ENCODE peak calls at places on chromosomes 2 and 18, in seven cellular contexts. X, U, D, C, W, V and Q are unnamed samples.

GRCh38 chr2:177641321-177641720 is 248.7 kb downstream of the AGPS start:
- DNase-seq in X (no peak), U (no peak), D (no peak), C (no peak), W (no peak), V (no peak), Q (no peak)

GRCh38 chr2:216082805-216083204 is 1.1 kb downstream of the TMEM169 start:
- DNase-seq in X (peak), U (no peak), D (peak), C (no peak), W (no peak), V (peak), Q (peak)

GRCh38 chr18:58235001-58235436 is 191.0 kb downstream of the NEDD4L start:
- DNase-seq in X (no peak), U (no peak), D (no peak), C (no peak), W (no peak), V (no peak), Q (no peak)

GRCh38 chr18:47997338-47997780 is 66.9 kb upstream of the SMAD2 start:
- DNase-seq in X (peak), U (no peak), D (no peak), C (no peak), W (no peak), V (peak), Q (peak)

GRCh38 chr2:199302851-199303250 is 154.9 kb downstream of the SATB2 start:
- DNase-seq in X (peak), U (no peak), D (no peak), C (no peak), W (no peak), V (no peak), Q (no peak)

GRCh38 chr2:23649819-23650218 is 264.8 kb downstream of the KLHL29 start:
- DNase-seq in X (peak), U (no peak), D (peak), C (peak), W (no peak), V (no peak), Q (no peak)

GRCh38 chr2:171521361-171522056 is 765 bp upstream of the CYBRD1 start:
- DNase-seq in X (no peak), U (no peak), D (no peak), C (no peak), W (no peak), V (no peak), Q (no peak)

GRCh38 chr2:166270376-166270775 is 105.4 kb downstream of the SCN9A start:
- DNase-seq in X (no peak), U (no peak), D (no peak), C (no peak), W (no peak), V (no peak), Q (no peak)

GRCh38 chr2:28750316-28751101 is 1.1 kb upstream of the PPP1CB start:
- DNase-seq in X (peak), U (no peak), D (no peak), C (peak), W (no peak), V (peak), Q (peak)

GRCh38 chr2:150888337-150888736 is 373.3 kb downstream of the RBM43 start:
- DNase-seq in X (no peak), U (no peak), D (no peak), C (no peak), W (no peak), V (no peak), Q (no peak)

GRCh38 chr2:235523021-235523420 is 29.2 kb downstream of the AGAP1 start:
- DNase-seq in X (no peak), U (peak), D (no peak), C (no peak), W (peak), V (no peak), Q (no peak)

GRCh38 chr18:66603941-66604627 is at the start of gene CDH19:
- DNase-seq in X (no peak), U (peak), D (no peak), C (no peak), W (no peak), V (no peak), Q (peak)

GRCh38 chr18:8658858-8659485 is 46.4 kb upstream of the MTCL1 start:
- DNase-seq in X (no peak), U (no peak), D (no peak), C (no peak), W (no peak), V (no peak), Q (no peak)

GRCh38 chr2:162297925-162298552 is 20.4 kb downstream of the IFIH1 start:
- DNase-seq in X (peak), U (peak), D (no peak), C (peak), W (no peak), V (peak), Q (peak)

GRCh38 chr2:8608411-8608954 is 73.4 kb upstream of the ID2 start:
- DNase-seq in X (peak), U (no peak), D (no peak), C (no peak), W (peak), V (no peak), Q (no peak)

GRCh38 chr2:188379748-188380147 is 88.1 kb downstream of the GULP1 start:
- DNase-seq in X (no peak), U (no peak), D (no peak), C (no peak), W (no peak), V (no peak), Q (no peak)

GRCh38 chr2:215812966-215813365 is 200.4 kb downstream of the MREG start:
- DNase-seq in X (peak), U (no peak), D (no peak), C (no peak), W (no peak), V (no peak), Q (no peak)

GRCh38 chr2:100000915-100001707 is 141.3 kb downstream of the AFF3 start:
- DNase-seq in X (no peak), U (no peak), D (no peak), C (no peak), W (no peak), V (no peak), Q (no peak)

GRCh38 chr2:7886665-7887064 is 795.2 kb upstream of the ID2 start:
- DNase-seq in X (no peak), U (no peak), D (no peak), C (no peak), W (no peak), V (peak), Q (no peak)

GRCh38 chr2:121151311-121152109 is 133.5 kb downstream of the TFCP2L1 start:
- DNase-seq in X (no peak), U (no peak), D (no peak), C (no peak), W (no peak), V (peak), Q (peak)